ENCODE peak calls at places on chromosomes 12 and 14, in five cellular contexts. C is left ventricle myocardium inferior, T is brain microvascular endothelial cell, E is mammary epithelial cell, N is transverse colon. J is an unnamed sample.

GRCh38 chr12:50415899-50416479 is 15.3 kb downstream of the LARP4 start:
- DNase-seq in T (no peak), C (no peak), E (no peak), N (no peak), J (no peak)

GRCh38 chr12:116508145-116509121 is 50.7 kb upstream of the MAP1LC3B2 start:
- DNase-seq in C (peak), N (peak), T (no peak), E (no peak), J (no peak)

GRCh38 chr14:93984070-93984469 is 7.7 kb upstream of the ASB2 start:
- DNase-seq in T (peak), C (no peak), E (peak), N (no peak), J (no peak)

GRCh38 chr12:79689477-79690155 is 1.1 kb downstream of the PAWR start:
- DNase-seq in C (peak), E (peak), T (peak), N (peak), J (peak)

GRCh38 chr12:57905812-57906475 is 35.4 kb upstream of the ATP23 start:
- DNase-seq in N (no peak), C (no peak), T (no peak), E (no peak), J (no peak)

GRCh38 chr12:112325157-112325556 is 57.1 kb downstream of the HECTD4 start:
- DNase-seq in N (no peak), T (no peak), C (no peak), E (no peak), J (no peak)

GRCh38 chr12:60279224-60279623 is 683.4 kb downstream of the SLC16A7 start:
- DNase-seq in T (peak), E (no peak), C (no peak), N (no peak), J (no peak)

GRCh38 chr14:70595443-70596185 is 4.8 kb downstream of the MED6 start:
- DNase-seq in N (no peak), T (peak), C (no peak), E (peak), J (no peak)

GRCh38 chr12:80162177-80162576 is 62.8 kb downstream of the OTOGL start:
- DNase-seq in C (no peak), N (no peak), T (no peak), E (no peak), J (no peak)

GRCh38 chr12:105359840-105360239 is 29.3 kb downstream of the C12orf75 start:
- DNase-seq in C (no peak), T (peak), N (no peak), E (no peak), J (no peak)

GRCh38 chr12:89347325-89347829 is 4.9 kb downstream of the DUSP6 start:
- DNase-seq in E (peak), N (no peak), T (no peak), C (no peak), J (no peak)

GRCh38 chr14:34501997-34502396 is 37.5 kb downstream of the EAPP start:
- DNase-seq in T (peak), E (no peak), N (no peak), C (no peak), J (no peak)

GRCh38 chr12:34342048-34342447 is 319.8 kb downstream of the ALG10 start:
- DNase-seq in N (no peak), E (no peak), C (no peak), T (no peak), J (no peak)

GRCh38 chr12:104358353-104359003 is 54.9 kb downstream of the EID3 start:
- DNase-seq in N (peak), E (peak), T (peak), C (peak), J (no peak)

GRCh38 chr12:42382013-42382696 is 56.2 kb downstream of the PPHLN1 start:
- DNase-seq in C (no peak), T (no peak), N (no peak), E (peak), J (no peak)

GRCh38 chr12:108337235-108338223 is 1.6 kb downstream of the CMKLR1 start:
- DNase-seq in E (no peak), C (no peak), N (no peak), T (peak), J (no peak)

GRCh38 chr12:28780960-28781359 is 368.1 kb upstream of the FAR2 start:
- DNase-seq in N (no peak), C (no peak), E (no peak), T (no peak), J (no peak)

GRCh38 chr14:99185436-99186068 is 86.4 kb downstream of the BCL11B start:
- DNase-seq in C (no peak), E (no peak), N (no peak), T (no peak), J (no peak)

GRCh38 chr14:99189201-99189801 is 82.7 kb downstream of the BCL11B start:
- DNase-seq in E (no peak), N (no peak), C (no peak), T (no peak), J (no peak)

GRCh38 chr14:99187858-99188257 is 84.1 kb downstream of the BCL11B start:
- DNase-seq in T (no peak), C (no peak), E (no peak), N (no peak), J (no peak)

GRCh38 chr14:99188721-99189120 is 83.3 kb downstream of the BCL11B start:
- DNase-seq in C (no peak), T (no peak), N (no peak), E (no peak), J (no peak)

DNA sequence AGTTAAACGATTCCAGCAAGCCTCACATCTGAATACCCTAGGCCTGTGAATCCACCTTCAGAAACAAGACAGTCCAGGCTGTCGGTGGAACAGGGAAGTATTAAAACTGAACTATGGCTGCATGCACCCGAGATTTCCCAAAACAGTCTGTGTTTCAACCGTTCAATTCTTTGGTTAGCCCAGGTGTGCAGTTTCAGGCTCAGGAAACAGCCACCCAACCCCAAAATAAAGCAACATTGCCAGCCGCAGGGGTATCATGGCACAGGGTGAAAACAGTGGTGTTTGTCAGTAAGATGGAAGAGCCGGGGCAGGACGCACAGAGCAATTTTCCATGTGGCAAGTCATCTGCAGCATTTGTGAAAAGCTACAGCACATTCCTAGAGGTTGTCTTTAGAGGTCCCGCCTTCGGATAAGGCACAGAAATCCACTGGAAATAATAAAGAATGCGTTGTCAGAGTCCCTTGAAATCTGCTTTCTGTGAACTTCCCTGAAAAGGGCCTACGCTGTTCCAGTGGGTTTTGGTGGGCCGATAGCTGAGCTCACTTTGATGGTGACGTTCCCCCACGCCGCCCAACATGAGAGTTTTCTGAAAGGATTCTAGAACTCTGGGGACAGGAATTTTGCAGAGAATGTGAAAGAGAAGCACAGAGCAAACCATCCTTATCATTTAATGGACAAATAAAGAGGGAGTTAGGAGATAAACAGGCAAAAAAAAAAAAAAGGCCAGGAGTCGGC is 84.9 kb downstream of the BCL11B start:
- DNase-seq in T (no peak), E (no peak), N (no peak), C (no peak), J (no peak)
- TF ChIP-seq CTCF in T (no peak), E (no peak), N (no peak), C (no peak), J (no peak)

GRCh38 chr14:69318241-69318640 is 58.3 kb downstream of the GALNT16 start:
- DNase-seq in C (no peak), E (no peak), T (no peak), N (no peak), J (no peak)
- H3K4me3 ChIP-seq in C (no peak), E (no peak), T (no peak), N (no peak), J (no peak)

GRCh38 chr12:95834572-95834971 is 24.2 kb upstream of the SNRPF start:
- DNase-seq in E (no peak), T (no peak), N (no peak), C (no peak), J (no peak)

GRCh38 chr12:95830335-95831089 is 28.2 kb upstream of the SNRPF start:
- DNase-seq in C (no peak), T (no peak), E (no peak), N (no peak), J (no peak)

GRCh38 chr12:95829395-95829794 is 29.4 kb upstream of the SNRPF start:
- DNase-seq in C (no peak), N (no peak), E (no peak), T (no peak), J (no peak)
- H3K27ac ChIP-seq in C (no peak), N (no peak), E (no peak), T (no peak), J (no peak)

DNA sequence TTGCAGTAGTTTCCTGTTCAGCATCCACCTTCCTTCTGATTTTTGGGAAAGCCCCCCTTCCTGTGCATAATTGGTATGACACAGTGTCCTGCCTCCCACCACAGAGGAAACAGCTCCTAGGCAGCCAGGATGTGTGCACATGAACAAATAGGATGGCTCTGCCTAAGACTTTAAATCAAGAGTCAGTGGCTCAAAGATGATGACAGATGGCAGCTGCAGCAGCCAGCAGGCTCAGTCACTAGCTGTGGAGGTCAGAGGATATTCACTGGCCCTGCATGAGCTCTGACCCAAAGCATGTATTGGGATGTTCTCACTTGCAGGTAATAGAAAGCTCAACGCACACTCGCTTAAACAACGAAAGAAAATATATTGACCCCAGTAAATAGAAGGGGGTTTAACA is 90.3 kb downstream of the KCNK10 start:
- DNase-seq in E (no peak), C (no peak), T (no peak), N (no peak), J (no peak)
- TF ChIP-seq CTCF in E (no peak), C (no peak), T (no peak), N (no peak), J (no peak)

J was measured in coronary artery.